ENCODE peak calls at places on chromosomes 7 and 10, in nine cellular contexts. Z is Peyer's patch, A is PC-3, K is choroid plexus epithelial cell, V is upper lobe of right lung, R is omental fat pad, B is astrocyte of the spinal cord, U is endothelial cell, F is neural crest cell. E is an unnamed sample.

GRCh38 chr7:2621061-2621828 is 10.5 kb upstream of the TTYH3 start:
- DNase-seq in U (peak), F (no peak), V (peak), Z (peak), B (peak), K (peak), R (no peak), A (peak), E (no peak)

GRCh38 chr7:99272476-99273045 is at the start of gene MYH16:
- DNase-seq in K (no peak), F (no peak), A (peak), B (peak), R (no peak), U (no peak), V (no peak), Z (no peak), E (no peak)

GRCh38 chr10:17386616-17387075 is 67.7 kb downstream of the ST8SIA6 start:
- DNase-seq in K (no peak), R (no peak), Z (no peak), U (no peak), B (peak), A (no peak), F (no peak), V (no peak), E (no peak)

GRCh38 chr10:97307441-97307840 is 11.6 kb upstream of the FRAT1 start:
- DNase-seq in F (no peak), K (no peak), Z (no peak), B (no peak), R (no peak), U (no peak), V (no peak), A (no peak), E (no peak)

GRCh38 chr10:77927343-77928256 is 1.0 kb upstream of the DLG5 start:
- DNase-seq in F (no peak), R (no peak), A (peak), K (no peak), B (no peak), U (no peak), Z (no peak), V (no peak), E (no peak)

GRCh38 chr7:1888425-1888824 is 218.3 kb downstream of the ELFN1 start:
- DNase-seq in A (no peak), V (no peak), U (no peak), F (no peak), B (no peak), Z (no peak), K (no peak), R (no peak), E (peak)

GRCh38 chr10:72367301-72367970 is 12.7 kb upstream of the DNAJB12 start:
- DNase-seq in B (peak), F (no peak), U (no peak), K (peak), A (no peak), R (no peak), Z (no peak), V (no peak), E (peak)

GRCh38 chr10:35872666-35873065 is 230.6 kb upstream of the FZD8 start:
- DNase-seq in R (no peak), F (no peak), B (no peak), A (no peak), Z (no peak), V (no peak), U (no peak), K (no peak), E (no peak)

GRCh38 chr10:12164085-12164484 is 31.6 kb downstream of the NUDT5 start:
- DNase-seq in A (no peak), F (no peak), K (no peak), U (no peak), R (no peak), B (no peak), Z (no peak), V (no peak), E (no peak)

GRCh38 chr10:77245953-77246352 is 391.7 kb downstream of the KCNMA1 start:
- DNase-seq in F (no peak), K (peak), B (no peak), A (no peak), V (no peak), R (no peak), Z (no peak), U (no peak), E (no peak)

GRCh38 chr7:39536926-39537325 is 29.3 kb upstream of the YAE1 start:
- DNase-seq in A (no peak), B (peak), V (no peak), R (no peak), Z (no peak), F (no peak), U (no peak), K (no peak), E (no peak)

GRCh38 chr10:28532223-28532508 is 752 bp upstream of the WAC start:
- DNase-seq in F (no peak), Z (no peak), U (no peak), R (no peak), B (no peak), A (peak), K (no peak), V (no peak), E (peak)

GRCh38 chr10:35911954-35912353 is 269.9 kb upstream of the FZD8 start:
- DNase-seq in Z (no peak), F (no peak), A (no peak), U (no peak), B (no peak), K (no peak), V (no peak), R (no peak), E (no peak)

GRCh38 chr10:58326967-58327381 is 7.8 kb upstream of the UBE2D1 start:
- DNase-seq in V (no peak), U (no peak), R (no peak), B (peak), Z (no peak), A (no peak), F (no peak), K (peak), E (peak)

GRCh38 chr7:138127996-138128395 is 51.7 kb downstream of the AKR1D1 start:
- DNase-seq in Z (no peak), B (no peak), V (no peak), F (no peak), R (no peak), K (no peak), A (peak), U (no peak), E (no peak)

GRCh38 chr10:132149261-132149660 is 37.5 kb upstream of the DPYSL4 start:
- DNase-seq in F (no peak), B (no peak), U (no peak), K (no peak), A (no peak), V (no peak), R (no peak), Z (no peak), E (peak)

GRCh38 chr10:34906021-34906965 is 91.2 kb upstream of the PARD3 start:
- DNase-seq in B (peak), F (peak), K (peak), R (no peak), V (no peak), U (peak), Z (no peak), A (no peak), E (peak)

GRCh38 chr10:20891338-20891714 is 5.8 kb downstream of the NEBL start:
- DNase-seq in B (peak), Z (no peak), R (no peak), V (no peak), F (no peak), K (peak), U (no peak), A (no peak), E (no peak)

GRCh38 chr7:22361795-22362194 is 4.8 kb upstream of the RAPGEF5 start:
- DNase-seq in K (peak), Z (no peak), A (peak), U (no peak), F (no peak), B (no peak), R (no peak), V (no peak), E (no peak)

GRCh38 chr10:22334414-22335203 is 10.7 kb upstream of the SPAG6 start:
- DNase-seq in R (no peak), U (peak), V (no peak), Z (peak), B (no peak), A (no peak), K (no peak), F (no peak), E (no peak)

GRCh38 chr7:44380831-44381493 is 55.6 kb upstream of the CAMK2B start:
- DNase-seq in R (no peak), Z (no peak), U (no peak), K (peak), F (no peak), A (no peak), V (no peak), B (peak), E (peak)

GRCh38 chr7:44381494-44382220 is 56.3 kb upstream of the CAMK2B start:
- DNase-seq in K (no peak), V (no peak), R (no peak), Z (no peak), B (no peak), F (no peak), A (no peak), U (no peak), E (peak)

GRCh38 chr7:44379366-44380178 is 54.2 kb upstream of the CAMK2B start:
- DNase-seq in V (no peak), F (no peak), K (peak), B (no peak), A (no peak), Z (no peak), U (no peak), R (no peak), E (peak)

GRCh38 chr7:44378744-44379143 is 53.4 kb upstream of the CAMK2B start:
- DNase-seq in F (no peak), K (peak), V (no peak), Z (no peak), A (peak), B (peak), U (no peak), R (no peak), E (no peak)

GRCh38 chr7:44380179-44380830 is 54.9 kb upstream of the CAMK2B start:
- DNase-seq in A (no peak), K (no peak), F (no peak), Z (no peak), R (no peak), B (no peak), U (no peak), V (no peak), E (no peak)
- TF ChIP-seq CTCF in A (no peak), K (no peak), F (no peak), Z (no peak), R (no peak), B (no peak), U (no peak), V (no peak), E (no peak)

DNA sequence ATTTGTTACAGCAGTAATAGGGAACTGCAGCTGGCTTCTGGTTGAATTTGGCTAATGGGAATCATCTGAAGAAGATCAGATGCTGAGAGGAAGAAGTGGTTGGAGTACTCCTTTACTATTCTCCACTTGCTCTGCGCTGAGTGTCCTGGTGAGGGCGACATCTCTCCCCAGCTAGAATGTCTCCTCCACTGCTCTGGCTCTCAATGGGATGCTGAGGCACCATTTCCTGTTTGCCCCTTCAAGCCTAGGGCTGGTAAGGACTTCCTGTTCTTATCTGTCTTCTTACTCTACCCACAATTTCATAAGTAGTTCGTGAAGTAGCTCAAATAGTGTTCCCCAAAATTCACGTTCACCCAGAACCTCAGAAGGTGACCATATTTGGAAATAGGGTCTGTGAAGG is 43.2 kb upstream of the TES start:
- DNase-seq in F (no peak), K (no peak), R (no peak), A (no peak), V (no peak), Z (no peak), B (no peak), U (no peak), E (no peak)
- TF ChIP-seq CTCF in F (no peak), K (peak), R (no peak), A (peak), V (no peak), Z (no peak), B (peak), U (no peak), E (no peak)

GRCh38 chr7:75757298-75757676 is 14.7 kb downstream of the CCL26 start:
- DNase-seq in Z (no peak), R (no peak), V (no peak), F (no peak), A (no peak), U (no peak), B (no peak), K (no peak), E (no peak)
- TF ChIP-seq CTCF in Z (no peak), R (no peak), V (no peak), F (no peak), A (no peak), U (peak), B (no peak), K (no peak), E (peak)

GRCh38 chr7:105487559-105488218 is 34.4 kb downstream of the PUS7 start:
- DNase-seq in B (peak), R (no peak), U (peak), K (peak), Z (no peak), A (peak), F (no peak), V (no peak), E (no peak)
- TF ChIP-seq CTCF in B (peak), R (no peak), U (no peak), K (peak), Z (peak), A (peak), F (peak), V (peak), E (peak)

GRCh38 chr10:111281516-111281915 is 204.7 kb downstream of the ADRA2A start:
- DNase-seq in F (no peak), B (no peak), V (no peak), Z (no peak), A (peak), R (no peak), K (no peak), U (peak), E (no peak)
- TF ChIP-seq CTCF in F (peak), B (no peak), V (peak), Z (no peak), A (peak), R (no peak), K (no peak), U (peak), E (peak)

DNA sequence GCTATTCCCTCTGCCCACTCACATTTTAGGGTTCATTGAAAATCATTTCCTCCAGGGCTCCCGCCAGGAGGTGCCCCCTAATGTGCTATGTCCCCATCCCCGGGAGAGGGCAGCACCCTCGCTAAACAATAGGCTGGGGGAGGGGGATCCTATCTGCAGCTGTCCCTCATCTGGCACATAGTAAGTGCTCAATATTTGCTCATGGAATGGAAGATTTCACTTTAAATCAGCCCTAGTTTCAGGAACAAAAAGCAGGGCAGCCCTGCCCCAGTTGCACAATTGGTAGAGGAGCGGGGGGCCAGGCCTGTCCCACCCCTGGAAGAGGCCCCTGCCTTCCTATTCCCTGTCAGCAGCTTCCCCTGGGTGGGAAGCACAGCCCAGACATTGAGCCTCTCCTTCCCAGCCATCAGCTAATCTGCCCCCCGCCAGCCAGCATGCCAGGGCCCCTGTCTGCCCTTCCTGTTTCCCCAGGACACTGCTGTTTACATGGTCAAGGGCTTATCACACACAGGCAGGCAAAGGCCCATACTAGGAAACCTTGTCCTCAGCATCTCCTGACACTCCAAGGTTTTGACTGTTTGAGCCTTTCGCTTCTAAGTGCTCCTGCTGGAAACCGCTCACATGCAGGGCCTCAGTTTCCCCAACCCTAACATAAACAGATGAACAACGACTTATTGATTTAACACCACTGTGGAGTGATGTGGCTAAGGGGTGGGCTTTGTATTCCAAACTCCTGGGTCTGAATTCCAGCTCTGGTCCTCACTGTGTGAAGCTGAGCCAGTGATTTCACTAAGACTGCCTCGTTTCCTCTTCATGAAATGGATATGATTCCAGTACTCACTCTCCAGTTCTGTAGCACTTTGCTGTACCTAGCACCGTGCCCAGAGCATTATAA is 130.7 kb upstream of the ZMIZ1 start:
- DNase-seq in Z (no peak), F (no peak), R (no peak), A (peak), U (peak), V (peak), B (no peak), K (no peak), E (no peak)
- TF ChIP-seq CTCF in Z (no peak), F (no peak), R (no peak), A (peak), U (no peak), V (peak), B (no peak), K (peak), E (peak)

DNA sequence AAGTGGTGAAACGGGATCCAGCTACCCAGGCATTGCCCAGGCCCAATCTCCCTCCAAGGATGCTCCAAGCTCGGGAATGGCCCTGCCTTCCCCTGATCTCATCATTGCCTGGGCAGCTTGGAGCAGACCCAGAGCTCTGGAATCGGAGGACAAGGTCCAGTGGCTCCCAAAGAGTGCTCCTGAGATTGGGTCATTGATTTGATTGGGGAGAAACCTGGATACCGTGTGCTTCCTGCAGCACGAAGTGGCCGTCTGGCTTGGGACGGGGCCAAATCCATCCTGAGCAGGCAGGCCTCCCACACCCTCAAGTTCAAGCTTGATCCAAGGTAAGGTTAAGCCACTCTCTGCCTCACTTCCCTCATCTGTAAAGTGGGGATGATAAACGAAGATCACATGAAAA is 69.9 kb downstream of the OAT start:
- DNase-seq in Z (no peak), F (no peak), K (no peak), V (peak), B (no peak), A (no peak), R (no peak), U (no peak), E (no peak)
- TF ChIP-seq CTCF in Z (no peak), F (no peak), K (no peak), V (no peak), B (no peak), A (no peak), R (no peak), U (no peak), E (no peak)

E was measured in chondrocyte.